ENCODE peak calls at places on chromosome 18, in nine cellular contexts. R is fibroblast of mammary gland, M is left ventricle myocardium superior, E is endothelial cell, A is foreskin keratinocyte, S is kidney, X is HFF-Myc, P is mucosa of gallbladder, K is AML-193. H is an unnamed sample.

GRCh38 chr18:54086046-54086802 is 138.2 kb downstream of the MBD2 start:
- DNase-seq in R (no peak), M (no peak), E (no peak), A (no peak), S (no peak), X (no peak), P (no peak), K (peak), H (no peak)

GRCh38 chr18:49639643-49640361 is 77.9 kb downstream of the LIPG start:
- DNase-seq in R (peak), M (peak), E (no peak), A (no peak), S (no peak), X (no peak), P (peak), K (no peak), H (no peak)

GRCh38 chr18:35371412-35372195 is 5.5 kb downstream of the ZNF396 start:
- DNase-seq in R (peak), M (no peak), E (no peak), A (no peak), S (no peak), X (no peak), P (no peak), K (no peak), H (no peak)

GRCh38 chr18:24734058-24734457 is 273.6 kb downstream of the HRH4 start:
- DNase-seq in R (peak), M (no peak), E (peak), A (no peak), S (no peak), X (no peak), P (peak), K (no peak), H (no peak)

GRCh38 chr18:47895565-47896250 is 34.8 kb downstream of the SMAD2 start:
- DNase-seq in R (no peak), M (no peak), E (no peak), A (no peak), S (no peak), X (no peak), P (no peak), K (no peak), H (no peak)

GRCh38 chr18:832085-832681 is 20.1 kb upstream of the YES1 start:
- DNase-seq in R (no peak), M (peak), E (peak), A (no peak), S (no peak), X (no peak), P (no peak), K (no peak), H (no peak)

GRCh38 chr18:71743634-71744033 is 800.5 kb downstream of the CBLN2 start:
- DNase-seq in R (no peak), M (no peak), E (no peak), A (no peak), S (no peak), X (no peak), P (no peak), K (no peak), H (no peak)

GRCh38 chr18:36835927-36836326 is 7.0 kb downstream of the KIAA1328 start:
- DNase-seq in R (no peak), M (no peak), E (no peak), A (no peak), S (no peak), X (no peak), P (no peak), K (no peak), H (no peak)

GRCh38 chr18:42510540-42510939 is 555.5 kb downstream of the PIK3C3 start:
- DNase-seq in R (no peak), M (no peak), E (no peak), A (no peak), S (no peak), X (no peak), P (no peak), K (no peak), H (no peak)

GRCh38 chr18:44887227-44887631 is 206.5 kb downstream of the SETBP1 start:
- DNase-seq in R (peak), M (no peak), E (no peak), A (peak), S (no peak), X (peak), P (peak), K (no peak), H (no peak)

GRCh38 chr18:77066101-77066500 is 66.5 kb downstream of the MBP start:
- DNase-seq in R (no peak), M (no peak), E (no peak), A (no peak), S (no peak), X (no peak), P (no peak), K (no peak), H (no peak)

GRCh38 chr18:22637787-22638186 is 220.1 kb upstream of the CTAGE1 start:
- DNase-seq in R (peak), M (no peak), E (no peak), A (no peak), S (no peak), X (peak), P (no peak), K (no peak), H (no peak)

GRCh38 chr18:49230331-49230730 is 230.1 kb downstream of the DYM start:
- DNase-seq in R (no peak), M (no peak), E (no peak), A (no peak), S (no peak), X (no peak), P (no peak), K (no peak), H (no peak)

GRCh38 chr18:40685241-40685640 is 1269.8 kb upstream of the PIK3C3 start:
- DNase-seq in R (no peak), M (no peak), E (no peak), A (peak), S (no peak), X (no peak), P (no peak), K (no peak), H (no peak)

GRCh38 chr18:23964282-23965238 is 50.0 kb upstream of the TTC39C start:
- DNase-seq in R (no peak), M (no peak), E (no peak), A (peak), S (no peak), X (no peak), P (peak), K (no peak), H (peak)

GRCh38 chr18:79488311-79489047 is 92.7 kb downstream of the NFATC1 start:
- DNase-seq in R (no peak), M (peak), E (no peak), A (no peak), S (peak), X (no peak), P (no peak), K (no peak), H (no peak)

GRCh38 chr18:49017813-49018552 is 67.2 kb upstream of the SMAD7 start:
- DNase-seq in R (no peak), M (no peak), E (no peak), A (no peak), S (peak), X (no peak), P (no peak), K (no peak), H (no peak)

GRCh38 chr18:23572570-23572969 is 13.7 kb downstream of the NPC1 start:
- DNase-seq in R (no peak), M (no peak), E (no peak), A (no peak), S (no peak), X (no peak), P (no peak), K (no peak), H (no peak)

GRCh38 chr18:22332590-22332989 is 85.1 kb downstream of the CTAGE1 start:
- DNase-seq in R (no peak), M (no peak), E (peak), A (no peak), S (no peak), X (no peak), P (no peak), K (peak), H (no peak)

GRCh38 chr18:12995424-12995823 is 4.3 kb downstream of the CEP192 start:
- DNase-seq in R (no peak), M (no peak), E (no peak), A (no peak), S (no peak), X (no peak), P (no peak), K (no peak), H (no peak)